ENCODE peak calls at places on chromosomes 16 and 17, in nine cellular contexts. One of them, this sample, is unnamed.

GRCh38 chr16:64478258-64478906 is 643.5 kb downstream of the CDH11 start:
- DNase-seq in stimulated activated CD4-positive, alpha-beta T cell treated with anti-CD3 and anti-CD28 coated beads, Interleukin-12 subunit alpha, Interleukin-12 subunit beta, amount 100 ng/mL, for 48 hours: no peak
- DNase-seq in HT1080: peak
- DNase-seq in GM23338: no peak
- DNase-seq in AML-193: no peak
- DNase-seq in GM12864: no peak
- DNase-seq in T-helper 22 cell: no peak
- DNase-seq in DMS153: no peak
- DNase-seq in substantia nigra: no peak
- DNase-seq in this sample: peak

GRCh38 chr17:19003966-19004600 is 481 bp downstream of the FAM83G start:
- DNase-seq in stimulated activated CD4-positive, alpha-beta T cell treated with anti-CD3 and anti-CD28 coated beads, Interleukin-12 subunit alpha, Interleukin-12 subunit beta, amount 100 ng/mL, for 48 hours: peak
- DNase-seq in HT1080: peak
- DNase-seq in GM23338: peak
- DNase-seq in AML-193: no peak
- DNase-seq in GM12864: no peak
- DNase-seq in T-helper 22 cell: peak
- DNase-seq in DMS153: no peak
- DNase-seq in substantia nigra: no peak
- DNase-seq in this sample: peak

GRCh38 chr16:55120408-55120807 is 189.7 kb downstream of the IRX5 start:
- DNase-seq in stimulated activated CD4-positive, alpha-beta T cell treated with anti-CD3 and anti-CD28 coated beads, Interleukin-12 subunit alpha, Interleukin-12 subunit beta, amount 100 ng/mL, for 48 hours: no peak
- DNase-seq in HT1080: no peak
- DNase-seq in GM23338: peak
- DNase-seq in AML-193: no peak
- DNase-seq in GM12864: no peak
- DNase-seq in T-helper 22 cell: no peak
- DNase-seq in DMS153: no peak
- DNase-seq in substantia nigra: no peak
- DNase-seq in this sample: no peak

GRCh38 chr16:79928142-79928735 is 327.7 kb upstream of the MAF start:
- DNase-seq in stimulated activated CD4-positive, alpha-beta T cell treated with anti-CD3 and anti-CD28 coated beads, Interleukin-12 subunit alpha, Interleukin-12 subunit beta, amount 100 ng/mL, for 48 hours: no peak
- DNase-seq in HT1080: no peak
- DNase-seq in GM23338: no peak
- DNase-seq in AML-193: no peak
- DNase-seq in GM12864: no peak
- DNase-seq in T-helper 22 cell: no peak
- DNase-seq in DMS153: no peak
- DNase-seq in substantia nigra: no peak
- DNase-seq in this sample: no peak

GRCh38 chr16:51144203-51144602 is 6.9 kb downstream of the SALL1 start:
- DNase-seq in stimulated activated CD4-positive, alpha-beta T cell treated with anti-CD3 and anti-CD28 coated beads, Interleukin-12 subunit alpha, Interleukin-12 subunit beta, amount 100 ng/mL, for 48 hours: no peak
- DNase-seq in HT1080: no peak
- DNase-seq in GM23338: no peak
- DNase-seq in AML-193: no peak
- DNase-seq in GM12864: no peak
- DNase-seq in T-helper 22 cell: no peak
- DNase-seq in DMS153: no peak
- DNase-seq in substantia nigra: no peak
- DNase-seq in this sample: no peak

GRCh38 chr17:75512946-75513666 is 2.2 kb downstream of the CASKIN2 start:
- DNase-seq in stimulated activated CD4-positive, alpha-beta T cell treated with anti-CD3 and anti-CD28 coated beads, Interleukin-12 subunit alpha, Interleukin-12 subunit beta, amount 100 ng/mL, for 48 hours: no peak
- DNase-seq in HT1080: no peak
- DNase-seq in GM23338: no peak
- DNase-seq in AML-193: no peak
- DNase-seq in GM12864: no peak
- DNase-seq in T-helper 22 cell: no peak
- DNase-seq in DMS153: no peak
- DNase-seq in substantia nigra: no peak
- DNase-seq in this sample: no peak

GRCh38 chr16:1309888-1310831 is 724 bp downstream of the UBE2I start:
- DNase-seq in stimulated activated CD4-positive, alpha-beta T cell treated with anti-CD3 and anti-CD28 coated beads, Interleukin-12 subunit alpha, Interleukin-12 subunit beta, amount 100 ng/mL, for 48 hours: peak
- DNase-seq in HT1080: no peak
- DNase-seq in GM23338: no peak
- DNase-seq in AML-193: no peak
- DNase-seq in GM12864: no peak
- DNase-seq in T-helper 22 cell: peak
- DNase-seq in DMS153: no peak
- DNase-seq in substantia nigra: peak
- DNase-seq in this sample: peak

GRCh38 chr16:24007934-24008333 is 172.2 kb downstream of the PRKCB start:
- DNase-seq in stimulated activated CD4-positive, alpha-beta T cell treated with anti-CD3 and anti-CD28 coated beads, Interleukin-12 subunit alpha, Interleukin-12 subunit beta, amount 100 ng/mL, for 48 hours: no peak
- DNase-seq in HT1080: no peak
- DNase-seq in GM23338: no peak
- DNase-seq in AML-193: no peak
- DNase-seq in GM12864: no peak
- DNase-seq in T-helper 22 cell: no peak
- DNase-seq in DMS153: no peak
- DNase-seq in substantia nigra: no peak
- DNase-seq in this sample: no peak

GRCh38 chr16:89583895-89584644 is 8.5 kb downstream of the CPNE7 start:
- DNase-seq in stimulated activated CD4-positive, alpha-beta T cell treated with anti-CD3 and anti-CD28 coated beads, Interleukin-12 subunit alpha, Interleukin-12 subunit beta, amount 100 ng/mL, for 48 hours: no peak
- DNase-seq in HT1080: no peak
- DNase-seq in GM23338: no peak
- DNase-seq in AML-193: no peak
- DNase-seq in GM12864: no peak
- DNase-seq in T-helper 22 cell: no peak
- DNase-seq in DMS153: no peak
- DNase-seq in substantia nigra: no peak
- DNase-seq in this sample: no peak

GRCh38 chr17:60102632-60103047 is 23.9 kb upstream of the HEATR6 start:
- DNase-seq in stimulated activated CD4-positive, alpha-beta T cell treated with anti-CD3 and anti-CD28 coated beads, Interleukin-12 subunit alpha, Interleukin-12 subunit beta, amount 100 ng/mL, for 48 hours: peak
- DNase-seq in HT1080: no peak
- DNase-seq in GM23338: no peak
- DNase-seq in AML-193: peak
- DNase-seq in GM12864: no peak
- DNase-seq in T-helper 22 cell: no peak
- DNase-seq in DMS153: no peak
- DNase-seq in substantia nigra: peak
- DNase-seq in this sample: no peak

GRCh38 chr16:22353188-22353919 is 21.1 kb downstream of the CDR2 start:
- DNase-seq in stimulated activated CD4-positive, alpha-beta T cell treated with anti-CD3 and anti-CD28 coated beads, Interleukin-12 subunit alpha, Interleukin-12 subunit beta, amount 100 ng/mL, for 48 hours: no peak
- DNase-seq in HT1080: peak
- DNase-seq in GM23338: peak
- DNase-seq in AML-193: peak
- DNase-seq in GM12864: no peak
- DNase-seq in T-helper 22 cell: no peak
- DNase-seq in DMS153: no peak
- DNase-seq in substantia nigra: no peak
- DNase-seq in this sample: peak

GRCh38 chr16:3175157-3176153 is 12.5 kb upstream of the OR1F1 start:
- DNase-seq in stimulated activated CD4-positive, alpha-beta T cell treated with anti-CD3 and anti-CD28 coated beads, Interleukin-12 subunit alpha, Interleukin-12 subunit beta, amount 100 ng/mL, for 48 hours: no peak
- DNase-seq in HT1080: peak
- DNase-seq in GM23338: peak
- DNase-seq in AML-193: no peak
- DNase-seq in GM12864: no peak
- DNase-seq in T-helper 22 cell: no peak
- DNase-seq in DMS153: no peak
- DNase-seq in substantia nigra: no peak
- DNase-seq in this sample: peak

GRCh38 chr16:50576403-50577113 is 28.4 kb downstream of the NKD1 start:
- DNase-seq in stimulated activated CD4-positive, alpha-beta T cell treated with anti-CD3 and anti-CD28 coated beads, Interleukin-12 subunit alpha, Interleukin-12 subunit beta, amount 100 ng/mL, for 48 hours: no peak
- DNase-seq in HT1080: no peak
- DNase-seq in GM23338: no peak
- DNase-seq in AML-193: no peak
- DNase-seq in GM12864: no peak
- DNase-seq in T-helper 22 cell: no peak
- DNase-seq in DMS153: no peak
- DNase-seq in substantia nigra: no peak
- DNase-seq in this sample: no peak

GRCh38 chr16:27154573-27155521 is 48.5 kb upstream of the KDM8 start:
- DNase-seq in stimulated activated CD4-positive, alpha-beta T cell treated with anti-CD3 and anti-CD28 coated beads, Interleukin-12 subunit alpha, Interleukin-12 subunit beta, amount 100 ng/mL, for 48 hours: peak
- DNase-seq in HT1080: peak
- DNase-seq in GM23338: peak
- DNase-seq in AML-193: peak
- DNase-seq in GM12864: no peak
- DNase-seq in T-helper 22 cell: peak
- DNase-seq in DMS153: no peak
- DNase-seq in substantia nigra: peak
- DNase-seq in this sample: no peak

GRCh38 chr17:47806026-47806912 is 15.3 kb downstream of the OSBPL7 start:
- DNase-seq in stimulated activated CD4-positive, alpha-beta T cell treated with anti-CD3 and anti-CD28 coated beads, Interleukin-12 subunit alpha, Interleukin-12 subunit beta, amount 100 ng/mL, for 48 hours: no peak
- DNase-seq in HT1080: no peak
- DNase-seq in GM23338: no peak
- DNase-seq in AML-193: no peak
- DNase-seq in GM12864: no peak
- DNase-seq in T-helper 22 cell: no peak
- DNase-seq in DMS153: no peak
- DNase-seq in substantia nigra: no peak
- DNase-seq in this sample: no peak

GRCh38 chr17:15348030-15348429 is 6.6 kb upstream of the TEKT3 start:
- DNase-seq in stimulated activated CD4-positive, alpha-beta T cell treated with anti-CD3 and anti-CD28 coated beads, Interleukin-12 subunit alpha, Interleukin-12 subunit beta, amount 100 ng/mL, for 48 hours: no peak
- DNase-seq in HT1080: no peak
- DNase-seq in GM23338: no peak
- DNase-seq in AML-193: no peak
- DNase-seq in GM12864: no peak
- DNase-seq in T-helper 22 cell: no peak
- DNase-seq in DMS153: peak
- DNase-seq in substantia nigra: no peak
- DNase-seq in this sample: peak

GRCh38 chr17:75835315-75835987 is 8.8 kb downstream of the UNC13D start:
- DNase-seq in stimulated activated CD4-positive, alpha-beta T cell treated with anti-CD3 and anti-CD28 coated beads, Interleukin-12 subunit alpha, Interleukin-12 subunit beta, amount 100 ng/mL, for 48 hours: no peak
- DNase-seq in HT1080: no peak
- DNase-seq in GM23338: peak
- DNase-seq in AML-193: no peak
- DNase-seq in GM12864: no peak
- DNase-seq in T-helper 22 cell: no peak
- DNase-seq in DMS153: peak
- DNase-seq in substantia nigra: no peak
- DNase-seq in this sample: no peak

GRCh38 chr16:89668790-89669158 is 11.1 kb downstream of the SPATA33 start:
- DNase-seq in stimulated activated CD4-positive, alpha-beta T cell treated with anti-CD3 and anti-CD28 coated beads, Interleukin-12 subunit alpha, Interleukin-12 subunit beta, amount 100 ng/mL, for 48 hours: no peak
- DNase-seq in HT1080: no peak
- DNase-seq in GM23338: no peak
- DNase-seq in AML-193: no peak
- DNase-seq in GM12864: no peak
- DNase-seq in T-helper 22 cell: no peak
- DNase-seq in DMS153: no peak
- DNase-seq in substantia nigra: no peak
- DNase-seq in this sample: no peak

GRCh38 chr17:37643829-37644228 is 583 bp upstream of the DDX52 start:
- DNase-seq in stimulated activated CD4-positive, alpha-beta T cell treated with anti-CD3 and anti-CD28 coated beads, Interleukin-12 subunit alpha, Interleukin-12 subunit beta, amount 100 ng/mL, for 48 hours: no peak
- DNase-seq in HT1080: peak
- DNase-seq in GM23338: peak
- DNase-seq in AML-193: no peak
- DNase-seq in GM12864: no peak
- DNase-seq in T-helper 22 cell: no peak
- DNase-seq in DMS153: no peak
- DNase-seq in substantia nigra: no peak
- DNase-seq in this sample: no peak

GRCh38 chr16:82788919-82789318 is 162.2 kb downstream of the CDH13 start:
- DNase-seq in stimulated activated CD4-positive, alpha-beta T cell treated with anti-CD3 and anti-CD28 coated beads, Interleukin-12 subunit alpha, Interleukin-12 subunit beta, amount 100 ng/mL, for 48 hours: no peak
- DNase-seq in HT1080: no peak
- DNase-seq in GM23338: no peak
- DNase-seq in AML-193: no peak
- DNase-seq in GM12864: no peak
- DNase-seq in T-helper 22 cell: no peak
- DNase-seq in DMS153: no peak
- DNase-seq in substantia nigra: no peak
- DNase-seq in this sample: no peak

GRCh38 chr17:41415411-41415810 is 9.0 kb downstream of the KRT37 start:
- DNase-seq in stimulated activated CD4-positive, alpha-beta T cell treated with anti-CD3 and anti-CD28 coated beads, Interleukin-12 subunit alpha, Interleukin-12 subunit beta, amount 100 ng/mL, for 48 hours: no peak
- DNase-seq in HT1080: no peak
- DNase-seq in GM23338: no peak
- DNase-seq in AML-193: no peak
- DNase-seq in GM12864: no peak
- DNase-seq in T-helper 22 cell: no peak
- DNase-seq in DMS153: no peak
- DNase-seq in substantia nigra: no peak
- DNase-seq in this sample: no peak

GRCh38 chr16:24670623-24671454 is 58.6 kb upstream of the TNRC6A start:
- DNase-seq in stimulated activated CD4-positive, alpha-beta T cell treated with anti-CD3 and anti-CD28 coated beads, Interleukin-12 subunit alpha, Interleukin-12 subunit beta, amount 100 ng/mL, for 48 hours: no peak
- DNase-seq in HT1080: peak
- DNase-seq in GM23338: peak
- DNase-seq in AML-193: no peak
- DNase-seq in GM12864: no peak
- DNase-seq in T-helper 22 cell: no peak
- DNase-seq in DMS153: peak
- DNase-seq in substantia nigra: peak
- DNase-seq in this sample: peak

GRCh38 chr16:53224932-53225533 is 170.2 kb downstream of the CHD9 start:
- DNase-seq in stimulated activated CD4-positive, alpha-beta T cell treated with anti-CD3 and anti-CD28 coated beads, Interleukin-12 subunit alpha, Interleukin-12 subunit beta, amount 100 ng/mL, for 48 hours: no peak
- DNase-seq in HT1080: peak
- DNase-seq in GM23338: no peak
- DNase-seq in AML-193: peak
- DNase-seq in GM12864: no peak
- DNase-seq in T-helper 22 cell: no peak
- DNase-seq in DMS153: no peak
- DNase-seq in substantia nigra: no peak
- DNase-seq in this sample: no peak

GRCh38 chr16:4352843-4353242 is 1.7 kb upstream of the PAM16 start:
- DNase-seq in stimulated activated CD4-positive, alpha-beta T cell treated with anti-CD3 and anti-CD28 coated beads, Interleukin-12 subunit alpha, Interleukin-12 subunit beta, amount 100 ng/mL, for 48 hours: no peak
- DNase-seq in HT1080: no peak
- DNase-seq in GM23338: no peak
- DNase-seq in AML-193: no peak
- DNase-seq in GM12864: no peak
- DNase-seq in T-helper 22 cell: no peak
- DNase-seq in DMS153: no peak
- DNase-seq in substantia nigra: no peak
- DNase-seq in this sample: no peak

GRCh38 chr16:27241658-27242057 is 26.9 kb downstream of the NSMCE1 start:
- DNase-seq in stimulated activated CD4-positive, alpha-beta T cell treated with anti-CD3 and anti-CD28 coated beads, Interleukin-12 subunit alpha, Interleukin-12 subunit beta, amount 100 ng/mL, for 48 hours: no peak
- DNase-seq in HT1080: no peak
- DNase-seq in GM23338: no peak
- DNase-seq in AML-193: no peak
- DNase-seq in GM12864: no peak
- DNase-seq in T-helper 22 cell: no peak
- DNase-seq in DMS153: no peak
- DNase-seq in substantia nigra: no peak
- DNase-seq in this sample: no peak

GRCh38 chr17:71260366-71260765 is 860.5 kb upstream of the SOX9 start:
- DNase-seq in stimulated activated CD4-positive, alpha-beta T cell treated with anti-CD3 and anti-CD28 coated beads, Interleukin-12 subunit alpha, Interleukin-12 subunit beta, amount 100 ng/mL, for 48 hours: no peak
- DNase-seq in HT1080: peak
- DNase-seq in GM23338: no peak
- DNase-seq in AML-193: no peak
- DNase-seq in GM12864: no peak
- DNase-seq in T-helper 22 cell: no peak
- DNase-seq in DMS153: no peak
- DNase-seq in substantia nigra: no peak
- DNase-seq in this sample: no peak

GRCh38 chr16:51698647-51699046 is 547.6 kb upstream of the SALL1 start:
- DNase-seq in stimulated activated CD4-positive, alpha-beta T cell treated with anti-CD3 and anti-CD28 coated beads, Interleukin-12 subunit alpha, Interleukin-12 subunit beta, amount 100 ng/mL, for 48 hours: no peak
- DNase-seq in HT1080: no peak
- DNase-seq in GM23338: no peak
- DNase-seq in AML-193: no peak
- DNase-seq in GM12864: no peak
- DNase-seq in T-helper 22 cell: no peak
- DNase-seq in DMS153: no peak
- DNase-seq in substantia nigra: no peak
- DNase-seq in this sample: no peak

GRCh38 chr16:12395266-12395665 is 408.4 kb downstream of the CPPED1 start:
- DNase-seq in stimulated activated CD4-positive, alpha-beta T cell treated with anti-CD3 and anti-CD28 coated beads, Interleukin-12 subunit alpha, Interleukin-12 subunit beta, amount 100 ng/mL, for 48 hours: no peak
- DNase-seq in HT1080: peak
- DNase-seq in GM23338: no peak
- DNase-seq in AML-193: no peak
- DNase-seq in GM12864: no peak
- DNase-seq in T-helper 22 cell: no peak
- DNase-seq in DMS153: peak
- DNase-seq in substantia nigra: no peak
- DNase-seq in this sample: no peak

GRCh38 chr17:55456307-55457240 is 34.9 kb upstream of the MMD start:
- DNase-seq in stimulated activated CD4-positive, alpha-beta T cell treated with anti-CD3 and anti-CD28 coated beads, Interleukin-12 subunit alpha, Interleukin-12 subunit beta, amount 100 ng/mL, for 48 hours: no peak
- DNase-seq in HT1080: no peak
- DNase-seq in GM23338: no peak
- DNase-seq in AML-193: no peak
- DNase-seq in GM12864: no peak
- DNase-seq in T-helper 22 cell: no peak
- DNase-seq in DMS153: no peak
- DNase-seq in substantia nigra: no peak
- DNase-seq in this sample: no peak

GRCh38 chr17:49634487-49634865 is 43.4 kb downstream of the SPOP start:
- DNase-seq in stimulated activated CD4-positive, alpha-beta T cell treated with anti-CD3 and anti-CD28 coated beads, Interleukin-12 subunit alpha, Interleukin-12 subunit beta, amount 100 ng/mL, for 48 hours: no peak
- DNase-seq in HT1080: no peak
- DNase-seq in GM23338: no peak
- DNase-seq in AML-193: no peak
- DNase-seq in GM12864: no peak
- DNase-seq in T-helper 22 cell: no peak
- DNase-seq in DMS153: no peak
- DNase-seq in substantia nigra: no peak
- DNase-seq in this sample: no peak

GRCh38 chr17:68961204-68961893 is 6.2 kb upstream of the ABCA8 start:
- DNase-seq in stimulated activated CD4-positive, alpha-beta T cell treated with anti-CD3 and anti-CD28 coated beads, Interleukin-12 subunit alpha, Interleukin-12 subunit beta, amount 100 ng/mL, for 48 hours: no peak
- DNase-seq in HT1080: no peak
- DNase-seq in GM23338: no peak
- DNase-seq in AML-193: no peak
- DNase-seq in GM12864: no peak
- DNase-seq in T-helper 22 cell: no peak
- DNase-seq in DMS153: no peak
- DNase-seq in substantia nigra: no peak
- DNase-seq in this sample: no peak

This sample was measured in NCI-H226.